ENCODE peak calls at places on chromosome 9, in five cellular contexts. P is sigmoid colon, O is suprapubic skin, Z is HCT116, C is transverse colon. G is an unnamed sample.

GRCh38 chr9:7118653-7119052 is 360.9 kb downstream of the KDM4C start:
- DNase-seq in P (no peak), O (no peak), Z (no peak), C (no peak), G (no peak)

GRCh38 chr9:124341455-124342170 is 73.6 kb downstream of the PSMB7 start:
- DNase-seq in P (no peak), O (no peak), Z (no peak), C (no peak), G (no peak)

GRCh38 chr9:69637193-69637592 is 35.0 kb downstream of the APBA1 start:
- DNase-seq in P (no peak), O (no peak), Z (no peak), C (no peak), G (no peak)

GRCh38 chr9:91954841-91955471 is 4.9 kb upstream of the ROR2 start:
- DNase-seq in P (peak; percentile 81), O (no peak), Z (peak; percentile 54), C (peak; percentile 69), G (no peak)

GRCh38 chr9:128792978-128793686 is 6.1 kb downstream of the TBC1D13 start:
- DNase-seq in P (no peak), O (no peak), Z (no peak), C (no peak), G (no peak)

GRCh38 chr9:127569819-127570401 is 42.2 kb upstream of the STXBP1 start:
- DNase-seq in P (no peak), O (no peak), Z (no peak), C (no peak), G (no peak)

GRCh38 chr9:128677787-128678186 is 11.2 kb upstream of the SET start:
- DNase-seq in P (no peak), O (no peak), Z (no peak), C (no peak), G (no peak)

GRCh38 chr9:122819326-122819725 is 9.1 kb downstream of the PDCL start:
- DNase-seq in P (no peak), O (no peak), Z (no peak), C (no peak), G (no peak)

GRCh38 chr9:34992376-34992951 is 2.9 kb downstream of the DNAJB5 start:
- DNase-seq in P (peak; percentile 86), O (peak; percentile 61), Z (peak; percentile 22), C (peak; percentile 26), G (no peak)

GRCh38 chr9:127977877-127978647 is 2.7 kb downstream of the EEIG1 start:
- DNase-seq in P (peak; percentile 87), O (no peak), Z (no peak), C (peak; percentile 71), G (peak; percentile 83)

GRCh38 chr9:111897831-111898144 is 1.2 kb downstream of the UGCG start:
- DNase-seq in P (no peak), O (no peak), Z (peak; percentile 23), C (peak; percentile 48), G (no peak)
- H3K27ac ChIP-seq in P (peak overlapping the region; percentile 99), O (peak overlapping the region; percentile 96), Z (peak overlapping the region; percentile 92), C (peak overlapping the region; percentile 98), G (peak overlapping the region; percentile 96)

GRCh38 chr9:94164756-94165549 is 80.7 kb downstream of the PTPDC1 start:
- DNase-seq in P (no peak), O (no peak), Z (no peak), C (no peak), G (no peak)

GRCh38 chr9:94166237-94167054 is 82.2 kb downstream of the PTPDC1 start:
- DNase-seq in P (peak; percentile 99), O (peak; percentile 99), Z (peak; percentile 98), C (peak; percentile 98), G (peak; percentile 98)

GRCh38 chr9:94167055-94167346 is 82.7 kb downstream of the PTPDC1 start:
- DNase-seq in P (no peak), O (no peak), Z (no peak), C (no peak), G (peak; percentile 86)

GRCh38 chr9:94167376-94167775 is 83.1 kb downstream of the PTPDC1 start:
- DNase-seq in P (no peak), O (no peak), Z (no peak), C (no peak), G (no peak)

GRCh38 chr9:94165592-94166236 is 81.5 kb downstream of the PTPDC1 start:
- DNase-seq in P (peak; percentile 99), O (peak; percentile 99), Z (peak; percentile 97), C (peak; percentile 98), G (peak; percentile 99)
- TF ChIP-seq CTCF in P (no peak), O (no peak), Z (no peak), C (no peak), G (peak; percentile 38)

GRCh38 chr9:86470326-86470725 is 116.1 kb upstream of the TUT7 start:
- DNase-seq in P (no peak), O (no peak), Z (no peak), C (no peak), G (no peak)
- TF ChIP-seq POLR2AphosphoS5 in P (no peak), O (no peak), Z (no peak), C (no peak), G (no peak)

GRCh38 chr9:87655731-87656130 is 70.2 kb upstream of the CTSL start:
- DNase-seq in P (no peak), O (no peak), Z (no peak), C (no peak), G (no peak)

GRCh38 chr9:87650611-87651295 is 75.2 kb upstream of the CTSL start:
- DNase-seq in P (no peak), O (no peak), Z (no peak), C (no peak), G (no peak)

GRCh38 chr9:87648606-87649005 is 77.3 kb upstream of the CTSL start:
- DNase-seq in P (no peak), O (no peak), Z (no peak), C (no peak), G (no peak)

GRCh38 chr9:87647114-87647513 is 78.8 kb upstream of the CTSL start:
- DNase-seq in P (no peak), O (no peak), Z (no peak), C (no peak), G (no peak)

GRCh38 chr9:87651431-87651830 is 74.5 kb upstream of the CTSL start:
- DNase-seq in P (no peak), O (no peak), Z (no peak), C (no peak), G (no peak)
- H3K27ac ChIP-seq in P (no peak overlapping the region), O (no peak overlapping the region), Z (no peak overlapping the region), C (no peak overlapping the region), G (no peak overlapping the region)

GRCh38 chr9:8916771-8917170 is 1117.2 kb upstream of the DMAC1 start:
- DNase-seq in P (no peak), O (no peak), Z (no peak), C (no peak), G (no peak)

DNA sequence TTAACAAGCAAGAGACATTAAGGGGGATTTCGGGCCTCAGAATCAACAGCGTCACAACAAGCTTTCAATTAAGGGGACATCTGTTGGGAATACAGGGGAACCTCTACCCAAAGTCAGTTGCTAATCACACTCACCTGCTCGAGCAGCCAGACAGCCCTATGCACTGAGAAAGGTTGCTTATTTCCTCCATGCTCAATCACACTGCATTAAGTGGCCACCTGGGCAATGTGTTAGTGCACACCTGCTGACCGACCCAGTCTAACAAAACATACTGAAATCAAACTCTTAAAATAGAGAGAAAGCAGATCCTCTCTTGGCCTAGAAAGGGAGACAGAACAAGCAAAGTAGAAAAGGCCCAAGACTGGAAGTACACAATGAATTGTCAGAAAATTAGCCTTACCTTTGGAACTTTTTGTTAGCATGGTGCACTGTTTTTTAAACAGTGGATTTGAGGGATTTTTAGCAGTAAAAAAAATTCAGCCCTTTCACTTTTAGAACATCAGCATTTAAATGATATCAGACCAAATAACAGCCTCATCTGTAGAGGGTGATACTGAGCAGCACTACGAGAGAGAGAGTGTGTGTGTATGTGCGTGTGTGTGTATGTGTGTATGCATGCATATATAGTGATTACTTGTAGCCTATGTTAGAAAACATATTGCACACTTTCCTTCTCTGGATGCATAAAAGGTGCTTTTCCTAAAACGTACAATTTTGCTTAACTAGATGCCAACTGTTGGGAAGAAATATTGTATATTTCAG is 1118.6 kb upstream of the DMAC1 start:
- DNase-seq in P (no peak), O (no peak), Z (no peak), C (no peak), G (no peak)
- TF ChIP-seq CTCF in P (no peak), O (no peak), Z (no peak), C (no peak), G (no peak)

GRCh38 chr9:81182421-81182820 is 506.9 kb downstream of the TLE1 start:
- DNase-seq in P (no peak), O (no peak), Z (no peak), C (no peak), G (no peak)
- TF ChIP-seq POLR2AphosphoS5 in P (no peak), O (no peak), Z (no peak), C (no peak), G (no peak)

DNA sequence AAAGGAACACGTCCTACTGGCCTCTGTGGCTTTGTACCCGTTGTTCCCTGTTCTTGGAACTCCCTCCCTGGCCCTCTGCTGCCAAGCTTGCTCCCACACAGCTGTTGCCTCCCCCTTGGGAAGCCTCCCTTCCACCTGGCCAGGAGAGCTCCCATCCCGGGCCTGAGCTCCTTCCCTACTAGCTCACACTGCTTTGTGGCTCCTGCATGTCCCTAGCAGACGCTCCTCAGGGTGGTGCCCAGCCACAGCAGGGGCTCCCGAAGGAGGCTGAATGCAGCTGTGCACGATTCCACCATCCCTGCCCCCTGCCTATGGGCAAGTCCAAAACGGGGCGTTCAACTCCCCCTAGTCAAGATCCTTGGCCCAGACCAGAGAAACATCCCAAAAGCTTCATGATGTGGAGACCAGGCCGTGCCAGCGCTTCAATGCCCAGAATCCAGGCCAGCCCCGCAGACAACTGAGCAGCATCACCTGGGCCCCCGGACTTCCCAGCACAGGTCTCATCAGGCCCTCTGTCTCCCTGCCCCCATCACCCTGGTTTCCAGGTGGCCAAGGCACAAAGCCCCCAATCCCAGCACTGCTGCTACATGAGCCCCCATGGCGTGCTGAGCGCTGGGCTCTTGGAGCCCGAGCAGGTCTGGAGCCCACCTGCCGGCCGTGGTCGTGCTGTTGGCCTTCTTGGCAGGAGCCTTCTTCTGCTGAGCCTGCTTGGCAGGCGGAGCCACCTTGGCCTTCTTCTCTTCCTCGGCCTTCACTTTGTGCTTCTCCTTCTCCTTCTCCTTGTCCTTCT is 14.3 kb downstream of the BRD3OS start:
- DNase-seq in P (no peak), O (no peak), Z (no peak), C (no peak), G (no peak)
- H3K27ac ChIP-seq in P (no peak overlapping the region), O (no peak overlapping the region), Z (no peak overlapping the region), C (no peak overlapping the region), G (no peak overlapping the region)

GRCh38 chr9:129933215-129933614 is 98.0 kb downstream of the USP20 start:
- DNase-seq in P (no peak), O (no peak), Z (no peak), C (no peak), G (no peak)
- TF ChIP-seq CTCF in P (no peak), O (no peak), Z (no peak), C (no peak), G (no peak)

DNA sequence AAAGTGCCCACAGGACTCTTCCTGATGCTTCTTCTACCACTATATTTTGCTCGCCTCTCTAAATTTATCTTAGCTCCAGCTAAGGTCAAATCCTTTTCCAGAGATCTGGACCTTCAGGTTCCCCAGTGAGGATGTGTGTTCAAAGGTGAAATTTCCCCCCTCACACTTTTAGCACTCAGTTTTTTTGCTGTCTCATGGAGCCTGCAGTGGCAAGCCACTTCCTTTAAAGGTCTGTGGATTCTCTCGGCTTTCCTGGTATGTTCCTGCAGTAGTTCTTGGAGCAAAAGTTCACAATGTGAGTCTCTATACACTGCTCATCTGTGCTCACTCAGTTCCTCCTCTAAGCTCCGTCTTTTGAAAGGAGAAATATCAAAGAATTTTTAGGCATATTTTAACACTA is 181.4 kb downstream of the LURAP1L start:
- DNase-seq in P (no peak), O (no peak), Z (no peak), C (no peak), G (no peak)
- TF ChIP-seq POLR2AphosphoS5 in P (no peak), O (no peak), Z (no peak), C (no peak), G (no peak)

G was measured in upper lobe of left lung.